ENCODE peak calls at places on chromosomes 4 and X, in eight cellular contexts. One of them, this sample, is unnamed.

GRCh38 chrX:25427873-25428555 is 412.2 kb upstream of the ARX start:
- DNase-seq in fibroblast of lung: no peak
- DNase-seq in esophagus squamous epithelium: no peak
- DNase-seq in GM06990: no peak
- DNase-seq in Calu3: peak
- DNase-seq in fibroblast of mammary gland: no peak
- DNase-seq in CD14-positive monocyte: no peak
- DNase-seq in Peyer's patch: no peak
- DNase-seq in this sample: no peak

GRCh38 chr4:163548481-163549243 is 54.2 kb downstream of the TMA16 start:
- DNase-seq in fibroblast of lung: peak
- DNase-seq in esophagus squamous epithelium: no peak
- DNase-seq in GM06990: no peak
- DNase-seq in Calu3: peak
- DNase-seq in fibroblast of mammary gland: peak
- DNase-seq in CD14-positive monocyte: no peak
- DNase-seq in Peyer's patch: no peak
- DNase-seq in this sample: no peak

GRCh38 chrX:41889317-41890025 is 33.9 kb downstream of the CASK start:
- DNase-seq in fibroblast of lung: peak
- DNase-seq in esophagus squamous epithelium: no peak
- DNase-seq in GM06990: no peak
- DNase-seq in Calu3: no peak
- DNase-seq in fibroblast of mammary gland: peak
- DNase-seq in CD14-positive monocyte: no peak
- DNase-seq in Peyer's patch: no peak
- DNase-seq in this sample: no peak

GRCh38 chrX:18010251-18010650 is 149.2 kb upstream of the RAI2 start:
- DNase-seq in fibroblast of lung: no peak
- DNase-seq in esophagus squamous epithelium: no peak
- DNase-seq in GM06990: no peak
- DNase-seq in Calu3: no peak
- DNase-seq in fibroblast of mammary gland: no peak
- DNase-seq in CD14-positive monocyte: no peak
- DNase-seq in Peyer's patch: no peak
- DNase-seq in this sample: no peak

GRCh38 chrX:38754102-38754790 is 47.0 kb upstream of the MID1IP1 start:
- DNase-seq in fibroblast of lung: peak
- DNase-seq in esophagus squamous epithelium: no peak
- DNase-seq in GM06990: peak
- DNase-seq in Calu3: peak
- DNase-seq in fibroblast of mammary gland: peak
- DNase-seq in CD14-positive monocyte: no peak
- DNase-seq in Peyer's patch: peak
- DNase-seq in this sample: no peak

GRCh38 chr4:148540622-148541326 is 98.6 kb upstream of the NR3C2 start:
- DNase-seq in fibroblast of lung: no peak
- DNase-seq in esophagus squamous epithelium: no peak
- DNase-seq in GM06990: no peak
- DNase-seq in Calu3: no peak
- DNase-seq in fibroblast of mammary gland: no peak
- DNase-seq in CD14-positive monocyte: no peak
- DNase-seq in Peyer's patch: peak
- DNase-seq in this sample: no peak

GRCh38 chrX:154121207-154121606 is 22.8 kb upstream of the OPN1LW start:
- DNase-seq in fibroblast of lung: no peak
- DNase-seq in esophagus squamous epithelium: no peak
- DNase-seq in GM06990: no peak
- DNase-seq in Calu3: no peak
- DNase-seq in fibroblast of mammary gland: no peak
- DNase-seq in CD14-positive monocyte: no peak
- DNase-seq in Peyer's patch: no peak
- DNase-seq in this sample: no peak

GRCh38 chr4:147599764-147600163 is 17.4 kb upstream of the TMEM184C start:
- DNase-seq in fibroblast of lung: no peak
- DNase-seq in esophagus squamous epithelium: no peak
- DNase-seq in GM06990: no peak
- DNase-seq in Calu3: no peak
- DNase-seq in fibroblast of mammary gland: peak
- DNase-seq in CD14-positive monocyte: no peak
- DNase-seq in Peyer's patch: no peak
- DNase-seq in this sample: no peak

GRCh38 chr4:189500970-189501369 is 439.7 kb upstream of the FRG1 start:
- DNase-seq in fibroblast of lung: no peak
- DNase-seq in esophagus squamous epithelium: no peak
- DNase-seq in GM06990: no peak
- DNase-seq in Calu3: no peak
- DNase-seq in fibroblast of mammary gland: no peak
- DNase-seq in CD14-positive monocyte: no peak
- DNase-seq in Peyer's patch: no peak
- DNase-seq in this sample: no peak

DNA sequence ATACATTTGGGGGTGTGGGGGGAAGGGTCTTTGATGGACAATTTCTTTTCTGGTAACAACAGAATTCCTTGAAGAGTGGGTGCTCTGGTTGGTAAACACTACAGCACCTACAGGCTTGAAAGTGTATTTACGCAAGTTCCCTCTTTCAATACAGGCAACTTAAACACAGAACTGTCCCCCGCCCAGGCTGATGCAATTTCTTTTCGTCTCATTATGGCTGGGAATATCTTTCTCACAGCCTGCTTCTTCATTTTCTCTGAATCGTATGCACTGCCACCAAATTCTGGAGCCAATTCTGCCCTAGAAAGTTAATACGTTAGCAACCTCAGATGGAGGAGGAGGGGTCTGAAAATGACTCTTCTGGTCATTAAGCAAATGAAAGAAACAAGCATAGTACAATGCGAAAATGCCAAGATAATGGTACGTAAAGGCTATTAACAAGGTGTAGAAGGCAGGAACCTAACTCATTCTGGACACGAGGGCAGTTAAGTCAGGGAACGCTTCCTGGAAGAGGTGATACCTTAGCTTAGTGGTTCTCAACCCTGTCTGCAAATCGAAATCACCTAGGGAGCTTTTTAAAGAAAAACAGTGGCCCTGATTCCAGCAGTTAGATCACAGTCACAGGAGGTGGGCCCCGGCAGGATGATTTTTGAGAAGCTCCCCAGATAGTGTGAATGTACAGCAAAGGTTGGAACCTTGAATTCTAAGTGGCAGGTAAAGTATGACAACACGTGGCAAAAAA is 1.0 kb downstream of the AGA start:
- DNase-seq in fibroblast of lung: peak
- DNase-seq in esophagus squamous epithelium: no peak
- DNase-seq in GM06990: peak
- DNase-seq in Calu3: peak
- DNase-seq in fibroblast of mammary gland: peak
- DNase-seq in CD14-positive monocyte: peak
- DNase-seq in Peyer's patch: no peak
- DNase-seq in this sample: no peak
- TF ChIP-seq CTCF in fibroblast of lung: peak
- TF ChIP-seq CTCF in esophagus squamous epithelium: no peak
- TF ChIP-seq CTCF in GM06990: peak
- TF ChIP-seq CTCF in Calu3: no peak
- TF ChIP-seq CTCF in fibroblast of mammary gland: no peak
- TF ChIP-seq CTCF in CD14-positive monocyte: peak
- TF ChIP-seq CTCF in Peyer's patch: no peak
- TF ChIP-seq CTCF in this sample: no peak

DNA sequence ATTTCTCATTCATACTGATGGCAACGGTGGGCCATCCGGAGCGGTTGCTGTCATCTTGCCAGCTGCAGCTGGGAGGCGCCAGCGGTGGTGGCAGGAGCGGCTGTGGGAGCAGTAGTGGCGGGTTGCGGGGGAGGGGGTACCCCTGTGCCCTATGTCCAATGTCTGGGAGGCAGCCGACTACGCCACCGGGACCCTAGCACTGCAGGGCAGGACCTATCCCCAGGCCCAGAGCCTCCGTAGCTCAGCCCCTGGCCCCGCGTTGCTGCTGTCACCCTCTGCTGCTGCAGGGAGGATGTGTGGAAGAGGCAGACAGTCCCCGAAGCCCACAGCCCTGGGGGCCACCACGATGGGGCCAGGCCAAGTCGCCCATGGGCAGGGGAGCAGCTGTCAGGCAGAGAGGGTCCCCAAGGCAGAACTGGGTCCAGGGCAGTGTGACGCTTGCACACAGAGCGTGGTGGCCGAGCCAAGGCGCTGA is 10.0 kb upstream of the SPP1 start:
- DNase-seq in fibroblast of lung: no peak
- DNase-seq in esophagus squamous epithelium: no peak
- DNase-seq in GM06990: no peak
- DNase-seq in Calu3: no peak
- DNase-seq in fibroblast of mammary gland: no peak
- DNase-seq in CD14-positive monocyte: no peak
- DNase-seq in Peyer's patch: no peak
- DNase-seq in this sample: no peak
- TF ChIP-seq CTCF in fibroblast of lung: no peak
- TF ChIP-seq CTCF in esophagus squamous epithelium: no peak
- TF ChIP-seq CTCF in GM06990: no peak
- TF ChIP-seq CTCF in Calu3: no peak
- TF ChIP-seq CTCF in fibroblast of mammary gland: no peak
- TF ChIP-seq CTCF in CD14-positive monocyte: no peak
- TF ChIP-seq CTCF in Peyer's patch: no peak
- TF ChIP-seq CTCF in this sample: no peak

GRCh38 chrX:112078606-112079005 is 4.0 kb downstream of the TRPC5 start:
- DNase-seq in fibroblast of lung: no peak
- DNase-seq in esophagus squamous epithelium: no peak
- DNase-seq in GM06990: no peak
- DNase-seq in Calu3: no peak
- DNase-seq in fibroblast of mammary gland: no peak
- DNase-seq in CD14-positive monocyte: no peak
- DNase-seq in Peyer's patch: no peak
- DNase-seq in this sample: no peak
- TF ChIP-seq CTCF in fibroblast of lung: no peak
- TF ChIP-seq CTCF in esophagus squamous epithelium: no peak
- TF ChIP-seq CTCF in GM06990: no peak
- TF ChIP-seq CTCF in Calu3: no peak
- TF ChIP-seq CTCF in fibroblast of mammary gland: no peak
- TF ChIP-seq CTCF in CD14-positive monocyte: no peak
- TF ChIP-seq CTCF in Peyer's patch: no peak
- TF ChIP-seq CTCF in this sample: no peak

GRCh38 chrX:85084770-85085393 is 81.2 kb downstream of the APOOL start:
- DNase-seq in fibroblast of lung: peak
- DNase-seq in esophagus squamous epithelium: no peak
- DNase-seq in GM06990: no peak
- DNase-seq in Calu3: peak
- DNase-seq in fibroblast of mammary gland: peak
- DNase-seq in CD14-positive monocyte: no peak
- DNase-seq in Peyer's patch: peak
- DNase-seq in this sample: no peak
- TF ChIP-seq CTCF in fibroblast of lung: peak
- TF ChIP-seq CTCF in esophagus squamous epithelium: peak
- TF ChIP-seq CTCF in GM06990: peak
- TF ChIP-seq CTCF in Calu3: peak
- TF ChIP-seq CTCF in fibroblast of mammary gland: peak
- TF ChIP-seq CTCF in CD14-positive monocyte: peak
- TF ChIP-seq CTCF in Peyer's patch: no peak
- TF ChIP-seq CTCF in this sample: peak

This sample was measured in natural killer cell.